ENCODE peak calls at places on chromosomes 5 and 9, in seven cellular contexts. F is testis, E is ovary, I is suprapubic skin, W is tibial nerve, O is heart left ventricle, C is HCT116. R is an unnamed sample.

GRCh38 chr5:126624534-126624933 is 23.8 kb downstream of the PHAX start:
- DNase-seq in F (no peak), I (no peak), C (peak), W (no peak), O (no peak), E (peak), R (no peak)

GRCh38 chr9:90767523-90768100 is 34.0 kb upstream of the SYK start:
- DNase-seq in I (no peak), O (no peak), F (no peak), C (no peak), W (no peak), E (no peak), R (no peak)

GRCh38 chr5:180825768-180826525 is 23.3 kb upstream of the MGAT1 start:
- DNase-seq in O (no peak), I (no peak), W (peak), C (no peak), E (no peak), F (no peak), R (no peak)

GRCh38 chr9:76574171-76574767 is 115.3 kb downstream of the GCNT1 start:
- DNase-seq in I (no peak), F (no peak), O (no peak), C (no peak), W (no peak), E (no peak), R (no peak)

GRCh38 chr5:176167800-176168199 is 70.4 kb upstream of the SIMC1 start:
- DNase-seq in O (no peak), E (no peak), W (no peak), F (no peak), I (no peak), C (no peak), R (no peak)

GRCh38 chr5:151572657-151573368 is 18.3 kb downstream of the FAT2 start:
- DNase-seq in F (no peak), E (no peak), I (peak), O (no peak), W (no peak), C (no peak), R (peak)

GRCh38 chr5:74684900-74685851 is at the start of gene HEXB:
- DNase-seq in F (peak), O (peak), E (peak), I (peak), C (peak), W (peak), R (peak)

GRCh38 chr5:176803943-176804498 is 6.3 kb upstream of the UNC5A start:
- DNase-seq in I (no peak), W (no peak), E (no peak), F (peak), C (no peak), O (no peak), R (no peak)

GRCh38 chr5:168802337-168802736 is 223.2 kb upstream of the PANK3 start:
- DNase-seq in I (no peak), W (no peak), C (no peak), E (no peak), O (no peak), F (no peak), R (no peak)

GRCh38 chr9:78598120-78598519 is 301.2 kb downstream of the PSAT1 start:
- DNase-seq in I (no peak), F (no peak), W (no peak), O (no peak), E (no peak), C (no peak), R (no peak)

GRCh38 chr9:68949271-68950000 is 64.5 kb downstream of the PRKACG start:
- DNase-seq in I (no peak), F (peak), W (no peak), C (no peak), E (peak), O (no peak), R (no peak)

GRCh38 chr5:90873033-90873517 is 314.5 kb downstream of the ADGRV1 start:
- DNase-seq in F (no peak), W (no peak), E (peak), C (no peak), O (no peak), I (no peak), R (no peak)

GRCh38 chr5:150144211-150144801 is 11.3 kb downstream of the PDGFRB start:
- DNase-seq in E (peak), W (no peak), O (peak), F (peak), I (no peak), C (no peak), R (no peak)

GRCh38 chr5:96807099-96807654 is 568 bp downstream of the ERAP1 start:
- DNase-seq in O (peak), C (no peak), F (peak), I (peak), E (peak), W (peak), R (peak)

GRCh38 chr5:109690456-109691247 is 925 bp downstream of the MAN2A1 start:
- DNase-seq in O (peak), W (peak), I (peak), E (peak), F (peak), C (peak), R (peak)

GRCh38 chr5:66796306-66797292 is 200.4 kb downstream of the MAST4 start:
- DNase-seq in F (peak), C (no peak), E (no peak), O (no peak), W (no peak), I (no peak), R (no peak)

GRCh38 chr5:89981871-89982773 is 427.4 kb downstream of the CETN3 start:
- DNase-seq in C (no peak), F (no peak), E (no peak), I (no peak), W (no peak), O (no peak), R (no peak)

GRCh38 chr5:126228934-126229333 is 194.3 kb upstream of the GRAMD2B start:
- DNase-seq in C (no peak), E (no peak), W (no peak), I (no peak), O (peak), F (no peak), R (no peak)

GRCh38 chr9:134396825-134397224 is 70.6 kb downstream of the RXRA start:
- DNase-seq in I (no peak), O (no peak), W (no peak), C (no peak), F (no peak), E (no peak), R (no peak)

GRCh38 chr5:174311121-174311520 is 265.6 kb downstream of the NSG2 start:
- DNase-seq in O (no peak), E (no peak), C (no peak), W (no peak), F (no peak), I (peak), R (peak)

GRCh38 chr5:445591-445990 is 2.6 kb downstream of the EXOC3 start:
- DNase-seq in W (no peak), C (no peak), E (no peak), O (peak), F (no peak), I (peak), R (peak)

GRCh38 chr5:61251874-61252642 is 80.0 kb upstream of the ZSWIM6 start:
- DNase-seq in I (no peak), C (no peak), W (no peak), F (no peak), E (peak), O (no peak), R (no peak)

GRCh38 chr9:88776717-88777497 is 214.4 kb upstream of the S1PR3 start:
- DNase-seq in I (no peak), C (no peak), W (no peak), E (no peak), O (no peak), F (no peak), R (peak)

GRCh38 chr9:88927510-88927909 is 63.8 kb upstream of the S1PR3 start:
- DNase-seq in W (no peak), E (no peak), C (no peak), I (no peak), O (no peak), F (no peak), R (no peak)

GRCh38 chr9:77018058-77019009 is 1.1 kb upstream of the FOXB2 start:
- DNase-seq in F (no peak), E (no peak), I (no peak), C (no peak), W (no peak), O (no peak), R (no peak)

GRCh38 chr5:142789206-142789605 is 19.0 kb downstream of the ARHGAP26 start:
- DNase-seq in W (no peak), F (no peak), C (no peak), O (no peak), I (no peak), E (no peak), R (no peak)

GRCh38 chr5:138492552-138493045 is 27.3 kb downstream of the EGR1 start:
- DNase-seq in O (no peak), I (no peak), E (no peak), F (no peak), C (no peak), W (no peak), R (no peak)

GRCh38 chr5:138490648-138491283 is 25.5 kb downstream of the EGR1 start:
- DNase-seq in C (no peak), F (no peak), E (no peak), O (no peak), I (no peak), W (no peak), R (no peak)

GRCh38 chr5:138491669-138492551 is 26.6 kb downstream of the EGR1 start:
- DNase-seq in C (peak), O (peak), E (peak), W (peak), I (peak), F (peak), R (peak)

GRCh38 chr5:138489705-138490104 is 24.4 kb downstream of the EGR1 start:
- DNase-seq in E (peak), I (no peak), O (no peak), F (peak), W (no peak), C (no peak), R (no peak)

DNA sequence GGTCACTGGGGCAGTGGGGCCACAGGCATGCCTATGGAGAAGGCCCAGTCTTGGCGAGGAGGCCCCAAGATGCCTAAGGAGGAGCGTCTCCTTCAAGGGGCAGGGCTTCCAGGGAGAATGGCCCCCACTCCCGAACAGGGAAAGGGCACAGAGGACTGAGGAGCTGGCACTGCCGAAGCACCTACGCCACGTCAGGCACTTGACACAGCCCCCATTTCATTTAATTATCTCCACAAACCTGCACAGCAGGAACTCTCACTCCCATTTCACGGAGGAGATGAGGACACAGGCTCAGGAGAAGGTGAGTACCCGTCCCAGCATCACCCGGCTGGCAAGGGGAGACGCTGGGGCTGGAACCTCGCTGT is 26.0 kb downstream of the EGR1 start:
- DNase-seq in F (no peak), W (no peak), E (no peak), O (no peak), C (no peak), I (no peak), R (no peak)
- H3K4me3 ChIP-seq in F (peak), W (peak), E (peak), O (peak), C (peak), I (peak), R (peak)

GRCh38 chr9:6758418-6759113 is 793 bp downstream of the KDM4C start:
- DNase-seq in F (peak), W (no peak), I (peak), C (peak), E (peak), O (peak), R (peak)
- TF ChIP-seq POLR2A in F (no peak), W (no peak), I (no peak), C (no peak), E (no peak), O (no peak), R (no peak)

GRCh38 chr5:124649548-124650501 is 96.6 kb downstream of the ZNF608 start:
- DNase-seq in W (peak), F (peak), E (peak), C (no peak), I (no peak), O (peak), R (peak)
- H3K4me3 ChIP-seq in W (no peak), F (no peak), E (no peak), C (no peak), I (peak), O (no peak), R (no peak)

DNA sequence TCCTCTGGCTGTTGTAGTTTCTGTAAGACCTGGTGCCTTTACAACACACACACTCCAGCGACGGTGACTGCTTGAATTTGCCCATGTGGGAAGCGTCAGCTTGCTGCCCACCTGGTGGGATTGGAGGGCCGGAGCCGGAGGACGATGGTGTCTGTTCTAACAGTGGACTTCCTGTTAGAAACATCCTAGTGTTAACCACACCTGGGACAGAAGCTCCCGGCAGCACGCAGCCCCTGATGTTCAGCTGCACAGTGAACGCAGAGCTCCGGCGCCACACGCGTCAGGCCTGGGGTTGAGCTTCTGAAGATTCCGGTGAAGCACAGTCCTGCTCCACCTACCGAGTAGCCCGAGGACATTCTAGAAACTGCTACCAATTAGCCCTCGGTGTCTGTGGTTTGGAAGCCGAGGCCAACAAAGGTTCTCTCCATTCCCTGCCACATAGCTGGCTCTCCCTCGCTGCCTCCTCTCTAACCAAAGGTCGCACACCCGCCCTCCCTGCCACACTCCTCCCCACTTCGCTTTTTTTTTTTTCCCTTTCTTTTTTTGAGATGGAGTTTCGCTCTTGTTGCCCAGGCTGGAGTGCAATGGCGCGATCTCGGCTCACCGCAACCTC is 14.4 kb downstream of the PMPCA start:
- DNase-seq in W (no peak), C (no peak), O (no peak), I (peak), F (no peak), E (no peak), R (no peak)
- TF ChIP-seq POLR2A in W (no peak), C (no peak), O (no peak), I (no peak), F (no peak), E (no peak), R (no peak)

GRCh38 chr5:132226516-132227234 is 978 bp downstream of the P4HA2 start:
- DNase-seq in F (peak), O (peak), C (no peak), I (peak), E (peak), W (no peak), R (no peak)
- H3K4me3 ChIP-seq in F (peak), O (peak), C (peak), I (peak), E (peak), W (peak), R (no peak)

DNA sequence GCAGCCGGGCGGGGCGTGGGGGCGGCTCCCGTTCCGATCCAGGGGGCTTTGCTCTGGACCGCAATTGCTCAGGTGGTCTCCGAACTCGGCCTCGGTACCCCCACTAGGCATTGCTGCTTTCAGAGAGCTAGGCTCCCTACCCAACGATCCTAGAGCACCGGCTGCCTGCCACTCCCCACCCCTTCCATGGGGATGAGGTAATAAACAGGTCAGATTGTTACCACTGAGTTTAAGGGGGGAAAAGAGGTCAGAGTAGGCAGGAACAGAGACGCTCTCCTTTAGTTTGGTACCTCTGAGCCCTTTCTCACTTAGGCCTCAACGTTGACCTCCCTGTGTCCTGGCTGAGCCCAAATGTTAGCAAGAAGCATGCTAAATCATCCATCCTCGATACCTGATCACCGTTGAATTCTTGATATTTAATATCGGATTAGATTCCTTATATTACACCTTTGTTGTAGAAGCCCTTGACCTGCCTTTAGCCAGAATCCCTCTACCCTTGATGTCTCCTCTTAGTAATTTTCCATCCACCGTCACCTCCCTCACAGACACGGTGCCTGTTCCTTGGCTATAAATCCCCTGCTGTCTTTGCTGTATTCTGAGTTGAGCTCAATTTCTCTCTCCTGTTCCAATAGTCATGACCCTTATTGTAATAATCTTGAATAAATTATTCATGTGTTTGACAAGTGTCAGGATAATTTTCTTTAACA is 588 bp upstream of the PLPP1 start:
- DNase-seq in W (no peak), C (no peak), E (no peak), F (no peak), O (no peak), I (no peak), R (no peak)
- TF ChIP-seq POLR2A in W (peak), C (peak), E (no peak), F (no peak), O (peak), I (no peak), R (no peak)

DNA sequence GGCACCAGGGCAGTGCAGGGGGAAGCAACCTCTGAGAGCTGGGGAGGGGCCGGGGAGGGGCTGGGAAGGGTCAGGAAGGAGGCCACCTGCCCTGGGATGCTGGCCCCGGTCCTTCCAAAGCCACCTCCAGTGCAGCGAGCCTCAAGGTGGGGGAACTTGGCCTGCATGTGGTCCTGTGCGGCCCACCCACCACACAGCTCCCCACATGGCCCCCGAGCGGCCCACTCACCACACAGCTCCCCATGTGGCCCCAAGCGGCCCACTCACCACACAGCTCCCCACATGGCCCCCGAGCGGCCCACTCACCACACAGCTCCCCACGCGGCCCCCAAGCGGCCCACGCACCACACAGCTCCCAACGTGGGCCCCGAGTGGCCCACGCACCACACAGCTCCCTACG is 2.0 kb upstream of the LCN10 start:
- DNase-seq in F (no peak), I (no peak), C (no peak), W (no peak), E (no peak), O (peak), R (no peak)
- H3K4me3 ChIP-seq in F (no peak), I (peak), C (no peak), W (no peak), E (no peak), O (no peak), R (no peak)